ENCODE peak calls at places on chromosomes 11 and 22, in eight cellular contexts. Y, A, I, F, D, T, U and L are unnamed samples.

GRCh38 chr22:39955675-39956074 is 4.5 kb upstream of the TMA7B start:
- DNase-seq in A (no peak), I (no peak), F (no peak), T (no peak), Y (no peak), U (no peak), D (no peak), L (no peak)

GRCh38 chr11:103888541-103888951 is 147.9 kb upstream of the DDI1 start:
- DNase-seq in U (no peak), D (peak), T (no peak), Y (peak), I (no peak), A (no peak), F (no peak), L (no peak)

GRCh38 chr11:32231909-32232493 is 141.1 kb downstream of the RCN1 start:
- DNase-seq in F (no peak), U (peak), A (no peak), I (no peak), T (no peak), D (peak), Y (peak), L (no peak)

GRCh38 chr11:85685820-85686459 is at the start of gene CCDC89:
- DNase-seq in U (peak), I (peak), D (no peak), F (peak), A (peak), T (no peak), Y (peak), L (no peak)

GRCh38 chr22:28424427-28425080 is 255.1 kb downstream of the TTC28 start:
- DNase-seq in Y (peak), A (no peak), D (no peak), I (no peak), F (no peak), T (no peak), U (peak), L (no peak)

GRCh38 chr11:75470681-75471080 is 37.7 kb upstream of the KLHL35 start:
- DNase-seq in I (no peak), A (no peak), F (no peak), U (no peak), Y (no peak), T (no peak), D (no peak), L (no peak)

GRCh38 chr22:27754247-27754887 is 47.2 kb downstream of the MN1 start:
- DNase-seq in I (no peak), U (no peak), T (no peak), D (no peak), A (no peak), F (no peak), Y (no peak), L (no peak)

GRCh38 chr11:130315354-130315970 is 745 bp upstream of the ZBTB44 start:
- DNase-seq in U (no peak), D (peak), T (peak), A (peak), Y (no peak), F (no peak), I (no peak), L (no peak)

GRCh38 chr11:134949121-134949591 is 537.1 kb upstream of the B3GAT1 start:
- DNase-seq in I (no peak), A (no peak), Y (peak), D (no peak), U (peak), F (no peak), T (no peak), L (no peak)

GRCh38 chr22:30344447-30345200 is 12.1 kb downstream of the SF3A1 start:
- DNase-seq in A (no peak), I (no peak), U (no peak), F (no peak), Y (no peak), D (no peak), T (no peak), L (no peak)

GRCh38 chr22:37098976-37099577 is 10.4 kb downstream of the TMPRSS6 start:
- DNase-seq in F (no peak), D (no peak), A (no peak), U (no peak), T (no peak), Y (no peak), I (no peak), L (no peak)

GRCh38 chr22:23705358-23705757 is 14.5 kb downstream of the RGL4 start:
- DNase-seq in I (no peak), T (no peak), F (no peak), D (no peak), A (no peak), Y (no peak), U (no peak), L (no peak)
- TF ChIP-seq CTCF in I (no peak), T (no peak), F (no peak), D (no peak), A (no peak), Y (no peak), U (no peak), L (no peak)

GRCh38 chr11:898160-898517 is 12.5 kb downstream of the CHID1 start:
- DNase-seq in F (no peak), A (no peak), U (peak), Y (peak), D (peak), T (no peak), I (no peak), L (no peak)

GRCh38 chr11:900545-900944 is 10.1 kb downstream of the CHID1 start:
- DNase-seq in I (no peak), U (no peak), D (no peak), T (no peak), A (no peak), Y (no peak), F (no peak), L (no peak)

GRCh38 chr11:897226-898159 is 13.1 kb downstream of the CHID1 start:
- DNase-seq in Y (no peak), D (no peak), F (no peak), U (no peak), A (no peak), T (no peak), I (no peak), L (no peak)

GRCh38 chr11:899724-900123 is 10.9 kb downstream of the CHID1 start:
- DNase-seq in D (no peak), T (no peak), F (no peak), Y (no peak), I (no peak), U (no peak), A (no peak), L (no peak)

GRCh38 chr11:898540-899190 is 11.9 kb downstream of the CHID1 start:
- DNase-seq in Y (no peak), F (no peak), D (peak), I (no peak), T (no peak), U (peak), A (no peak), L (no peak)
- TF ChIP-seq CTCF in Y (no peak), F (peak), D (no peak), I (peak), T (no peak), U (peak), A (no peak), L (peak)

DNA sequence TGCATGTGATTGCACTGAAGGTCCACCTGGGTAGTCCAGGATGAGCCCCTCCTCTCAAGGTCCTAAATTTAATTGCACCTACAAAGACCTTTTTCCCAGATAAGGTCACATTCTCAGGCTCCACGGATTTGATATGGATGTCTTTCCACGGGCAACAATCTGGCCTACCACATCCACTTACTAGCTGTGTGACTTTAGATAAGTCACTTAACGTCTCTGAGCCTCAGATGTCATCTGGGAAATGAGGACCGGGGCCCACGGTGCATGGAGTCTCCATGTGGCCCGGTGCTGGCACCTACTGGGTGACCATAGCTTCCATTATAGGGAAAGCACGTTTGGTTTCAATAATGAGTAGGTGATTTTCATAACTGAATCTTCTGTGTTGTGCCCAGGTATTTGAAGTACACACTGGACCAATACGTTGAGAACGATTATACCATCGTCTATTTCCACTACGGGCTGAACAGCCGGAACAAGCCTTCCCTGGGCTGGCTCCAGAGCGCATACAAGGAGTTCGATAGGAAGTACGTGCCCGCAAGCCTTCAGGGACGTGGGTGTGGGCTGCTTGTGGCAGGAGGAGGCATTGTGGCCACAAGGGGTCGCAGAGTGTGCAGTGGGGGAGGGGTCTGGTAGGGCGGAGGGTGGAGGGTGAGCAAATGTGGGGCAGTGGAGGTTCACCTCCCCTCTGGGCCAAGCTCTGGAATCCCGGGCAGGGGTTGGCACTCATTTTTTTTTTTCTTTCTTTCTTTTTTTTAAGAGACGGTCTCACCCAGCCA is 55.7 kb downstream of the ARHGAP8 start:
- DNase-seq in Y (no peak), D (no peak), T (no peak), A (no peak), U (no peak), I (no peak), F (no peak), L (no peak)
- TF ChIP-seq CTCF in Y (peak), D (no peak), T (no peak), A (no peak), U (no peak), I (no peak), F (no peak), L (peak)

GRCh38 chr11:70046089-70046488 is 32.0 kb upstream of the ANO1 start:
- DNase-seq in U (no peak), I (no peak), T (no peak), Y (no peak), D (no peak), F (no peak), A (no peak), L (no peak)

GRCh38 chr11:70043482-70043881 is 34.6 kb upstream of the ANO1 start:
- DNase-seq in I (no peak), Y (no peak), D (no peak), F (no peak), U (no peak), A (no peak), T (no peak), L (no peak)

GRCh38 chr11:70049045-70049444 is 29.1 kb upstream of the ANO1 start:
- DNase-seq in Y (no peak), I (no peak), D (no peak), T (no peak), U (no peak), A (no peak), F (no peak), L (no peak)

GRCh38 chr11:70050243-70050642 is 27.9 kb upstream of the ANO1 start:
- DNase-seq in Y (no peak), A (no peak), I (no peak), D (no peak), U (no peak), T (no peak), F (no peak), L (no peak)

GRCh38 chr11:70048279-70049024 is 29.7 kb upstream of the ANO1 start:
- DNase-seq in I (no peak), U (no peak), A (no peak), D (peak), F (no peak), Y (peak), T (no peak), L (no peak)
- TF ChIP-seq CTCF in I (no peak), U (peak), A (no peak), D (peak), F (no peak), Y (peak), T (no peak), L (no peak)

DNA sequence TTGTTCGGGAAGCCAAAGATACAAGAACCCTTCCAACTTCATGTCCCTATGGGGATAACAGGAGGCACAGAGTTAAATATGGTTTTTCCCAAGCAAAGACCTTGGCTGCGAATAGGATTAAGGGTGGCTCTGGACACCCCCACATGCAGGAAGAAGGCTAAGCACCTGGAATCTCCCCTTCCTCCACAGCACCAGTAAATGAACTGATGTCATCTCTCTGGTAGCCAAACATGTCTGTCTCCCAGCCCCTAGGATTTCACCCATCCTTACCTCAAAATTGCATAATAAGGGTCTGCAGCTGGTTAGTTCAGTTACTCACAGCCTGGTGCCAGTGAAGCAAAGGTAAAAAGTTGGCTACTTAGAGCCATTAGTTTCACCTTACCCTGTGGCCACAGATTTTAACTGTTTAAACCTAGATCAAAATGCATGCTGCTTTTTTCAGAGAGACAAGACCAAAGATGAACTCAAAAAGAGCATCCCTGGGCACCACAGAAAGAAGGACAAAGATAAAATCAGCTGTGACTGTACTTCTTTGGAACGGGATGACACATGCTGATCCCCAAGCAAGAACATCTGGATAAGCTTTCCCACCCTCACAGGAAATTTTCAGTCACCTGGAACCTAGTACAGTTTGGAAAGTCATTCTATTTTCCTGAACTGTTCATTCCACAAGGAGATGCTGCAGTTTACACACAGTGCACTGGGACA is 77.3 kb upstream of the AKIP1 start:
- DNase-seq in A (no peak), T (no peak), F (no peak), I (no peak), Y (no peak), D (no peak), U (peak), L (no peak)
- TF ChIP-seq CTCF in A (no peak), T (no peak), F (no peak), I (no peak), Y (no peak), D (no peak), U (no peak), L (no peak)

GRCh38 chr22:20127869-20128618 is 3.6 kb upstream of the ZDHHC8 start:
- DNase-seq in D (no peak), Y (no peak), A (no peak), I (no peak), F (no peak), U (no peak), T (no peak), L (no peak)
- TF ChIP-seq CTCF in D (no peak), Y (no peak), A (no peak), I (no peak), F (no peak), U (no peak), T (no peak), L (no peak)

DNA sequence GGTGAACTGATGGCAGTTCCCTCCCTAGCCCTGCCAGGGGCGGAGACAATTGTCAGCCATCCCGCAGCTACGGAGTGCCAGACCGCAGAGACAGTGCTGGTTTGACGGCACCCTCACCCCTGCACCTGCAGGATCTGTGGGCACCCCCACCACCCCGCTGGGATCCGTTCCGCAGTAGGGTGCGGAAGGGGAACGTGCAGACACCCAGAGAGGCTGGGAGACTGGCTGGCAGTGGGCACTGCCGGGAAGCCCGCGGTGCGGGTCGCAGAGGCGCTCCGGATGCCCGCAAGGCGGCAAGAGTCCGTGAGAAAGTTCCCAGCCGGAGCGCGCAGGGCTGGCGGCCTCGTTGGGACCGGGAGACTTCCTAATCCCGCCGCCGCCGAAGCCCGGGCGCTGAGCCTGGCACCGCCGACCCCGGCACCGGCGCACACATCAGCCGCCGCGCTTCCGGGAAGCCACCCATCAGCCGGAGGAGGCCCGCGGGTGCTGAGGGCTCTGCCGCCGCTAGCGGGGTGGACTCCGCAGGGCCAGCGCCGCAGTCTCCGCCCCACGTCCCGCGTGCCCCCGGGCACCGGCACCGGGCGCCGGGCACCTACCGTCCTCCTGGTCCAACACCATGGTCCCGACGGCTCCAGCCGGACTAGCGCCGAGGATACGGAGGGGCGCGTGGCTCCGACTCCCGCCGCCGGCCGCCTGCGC is 4.3 kb upstream of the LMO1 start:
- DNase-seq in T (peak), A (no peak), I (no peak), D (peak), U (no peak), Y (no peak), F (no peak), L (no peak)
- TF ChIP-seq CTCF in T (no peak), A (no peak), I (no peak), D (no peak), U (no peak), Y (no peak), F (no peak), L (no peak)